ENCODE peak calls at places on chromosomes 5 and 9, in five cellular contexts. W, O, F, R and T are unnamed samples.

GRCh38 chr9:15697459-15697858 is 144.6 kb downstream of the CCDC171 start:
- DNase-seq in W (no peak), F (no peak), O (peak), R (no peak), T (peak)

GRCh38 chr9:1462626-1463308 is 412.6 kb downstream of the DMRT2 start:
- DNase-seq in F (no peak), O (no peak), R (no peak), W (no peak), T (no peak)

GRCh38 chr5:111627862-111628261 is 115.5 kb upstream of the STARD4 start:
- DNase-seq in O (no peak), R (no peak), F (no peak), W (no peak), T (no peak)

GRCh38 chr5:131462479-131462878 is 172.6 kb downstream of the RAPGEF6 start:
- DNase-seq in R (no peak), W (no peak), O (no peak), F (no peak), T (no peak)

GRCh38 chr5:1437452-1437851 is 7.8 kb downstream of the SLC6A3 start:
- DNase-seq in R (peak), W (peak), O (peak), F (no peak), T (no peak)

GRCh38 chr5:42994285-42995151 is 45.6 kb downstream of the ANXA2R start:
- DNase-seq in W (peak), F (peak), R (no peak), O (peak), T (peak)

GRCh38 chr9:136981588-136982231 is 1.1 kb upstream of the LCNL1 start:
- DNase-seq in O (no peak), W (no peak), F (no peak), R (no peak), T (no peak)

GRCh38 chr5:148838357-148838756 is 11.9 kb downstream of the ADRB2 start:
- DNase-seq in R (no peak), O (no peak), F (no peak), W (no peak), T (no peak)

GRCh38 chr5:109718632-109719031 is 28.9 kb downstream of the MAN2A1 start:
- DNase-seq in O (no peak), R (no peak), F (no peak), W (no peak), T (no peak)
- H2BK12ac ChIP-seq in O (no peak), R (no peak), F (no peak), W (no peak), T (no peak)

GRCh38 chr9:112332272-112332671 is 1.1 kb downstream of the PTBP3 start:
- DNase-seq in W (no peak), O (peak), R (no peak), F (no peak), T (no peak)

GRCh38 chr9:112331676-112331955 is 1.8 kb downstream of the PTBP3 start:
- DNase-seq in F (no peak), O (peak), R (no peak), W (no peak), T (no peak)

GRCh38 chr9:112332977-112333638 is at the start of gene PTBP3:
- DNase-seq in W (peak), R (no peak), F (peak), O (peak), T (peak)

GRCh38 chr9:112333639-112334318 is 360 bp upstream of the PTBP3 start:
- DNase-seq in R (peak), O (peak), W (peak), F (peak), T (peak)

GRCh38 chr9:112332674-112332976 is 794 bp downstream of the PTBP3 start:
- DNase-seq in F (no peak), R (no peak), W (no peak), O (no peak), T (no peak)
- H2AK5ac ChIP-seq in F (no peak), R (no peak), W (no peak), O (no peak), T (peak)

DNA sequence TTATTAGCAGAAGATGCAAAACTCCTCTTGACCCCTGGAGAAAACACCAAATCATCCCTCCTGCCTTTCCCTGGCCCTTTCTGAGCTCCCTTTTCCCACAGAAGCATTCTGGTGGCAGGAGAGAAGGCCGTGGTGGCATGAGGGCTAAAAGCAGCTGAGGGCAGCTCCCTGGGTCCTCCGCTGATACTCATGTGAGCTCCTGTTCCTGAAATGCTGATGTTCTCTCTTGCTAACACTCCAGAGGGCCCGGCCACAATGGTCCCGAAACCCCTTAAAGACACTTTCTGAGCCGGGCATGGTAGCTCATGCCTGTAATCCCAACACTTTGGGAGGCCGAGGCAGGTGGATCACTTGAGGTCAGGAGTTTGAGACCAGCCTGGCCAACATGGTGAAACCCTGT is 183.1 kb downstream of the HSPA4 start:
- DNase-seq in O (no peak), W (no peak), F (no peak), R (no peak), T (no peak)
- H2BK12ac ChIP-seq in O (no peak), W (no peak), F (no peak), R (no peak), T (no peak)

GRCh38 chr9:8391566-8391965 is 592.0 kb upstream of the DMAC1 start:
- DNase-seq in R (no peak), W (no peak), F (no peak), O (no peak), T (no peak)
- H2AK5ac ChIP-seq in R (no peak), W (no peak), F (no peak), O (no peak), T (no peak)

DNA sequence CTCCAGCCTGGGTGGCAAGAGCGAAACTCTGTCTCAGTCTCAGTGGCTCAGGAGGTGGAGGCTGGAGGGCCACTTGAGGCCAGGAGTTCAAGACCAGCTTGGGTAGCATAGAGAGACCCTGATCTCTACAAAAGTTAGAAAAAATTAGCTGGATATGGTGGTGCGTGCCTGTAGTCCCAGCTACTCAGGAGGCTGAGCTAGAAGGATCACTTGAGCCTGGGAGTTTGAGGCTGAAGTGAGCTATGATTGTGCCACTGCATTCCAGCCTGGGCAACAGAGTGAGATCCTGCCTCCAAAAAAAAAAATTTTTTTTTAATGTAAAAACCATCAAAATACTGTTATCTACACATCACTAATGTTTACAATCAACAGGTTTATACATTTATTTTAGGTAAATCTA is 24.6 kb downstream of the DENND4C start:
- DNase-seq in O (no peak), F (no peak), W (no peak), R (no peak), T (no peak)
- H2BK12ac ChIP-seq in O (no peak), F (no peak), W (no peak), R (no peak), T (no peak)

GRCh38 chr5:78693339-78693738 is 44.8 kb upstream of the LHFPL2 start:
- DNase-seq in W (no peak), R (no peak), F (no peak), O (no peak), T (no peak)

GRCh38 chr5:78691073-78691960 is 42.7 kb upstream of the LHFPL2 start:
- DNase-seq in O (no peak), W (no peak), R (no peak), F (no peak), T (no peak)

GRCh38 chr5:78689893-78690592 is 41.5 kb upstream of the LHFPL2 start:
- DNase-seq in R (no peak), F (no peak), W (no peak), O (no peak), T (no peak)

DNA sequence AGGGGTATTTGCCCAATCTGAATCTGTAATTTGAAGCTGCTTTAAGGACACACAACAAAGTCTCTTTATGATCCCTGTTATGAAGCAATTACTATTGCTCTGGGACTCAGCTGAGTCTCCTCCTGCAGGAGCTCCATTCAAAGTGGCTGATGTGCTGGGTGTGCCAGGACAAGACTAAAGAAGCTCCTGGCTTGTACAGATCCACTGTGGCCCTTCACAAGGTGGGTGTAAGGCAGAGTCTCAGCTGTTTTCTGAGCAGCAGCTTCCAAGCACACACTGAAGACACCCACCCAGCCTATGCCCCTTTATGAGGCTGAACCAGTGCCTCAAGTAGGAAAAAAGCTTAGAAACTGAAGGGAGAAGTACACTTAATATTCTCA is 42.0 kb upstream of the LHFPL2 start:
- DNase-seq in O (no peak), W (no peak), R (no peak), F (no peak), T (no peak)
- H2AK5ac ChIP-seq in O (no peak), W (no peak), R (no peak), F (no peak), T (no peak)

GRCh38 chr5:136213919-136214493 is 21.0 kb upstream of the SMIM32 start:
- DNase-seq in O (no peak), F (no peak), W (no peak), R (no peak), T (no peak)
- H2BK12ac ChIP-seq in O (no peak), F (no peak), W (no peak), R (no peak), T (no peak)

DNA sequence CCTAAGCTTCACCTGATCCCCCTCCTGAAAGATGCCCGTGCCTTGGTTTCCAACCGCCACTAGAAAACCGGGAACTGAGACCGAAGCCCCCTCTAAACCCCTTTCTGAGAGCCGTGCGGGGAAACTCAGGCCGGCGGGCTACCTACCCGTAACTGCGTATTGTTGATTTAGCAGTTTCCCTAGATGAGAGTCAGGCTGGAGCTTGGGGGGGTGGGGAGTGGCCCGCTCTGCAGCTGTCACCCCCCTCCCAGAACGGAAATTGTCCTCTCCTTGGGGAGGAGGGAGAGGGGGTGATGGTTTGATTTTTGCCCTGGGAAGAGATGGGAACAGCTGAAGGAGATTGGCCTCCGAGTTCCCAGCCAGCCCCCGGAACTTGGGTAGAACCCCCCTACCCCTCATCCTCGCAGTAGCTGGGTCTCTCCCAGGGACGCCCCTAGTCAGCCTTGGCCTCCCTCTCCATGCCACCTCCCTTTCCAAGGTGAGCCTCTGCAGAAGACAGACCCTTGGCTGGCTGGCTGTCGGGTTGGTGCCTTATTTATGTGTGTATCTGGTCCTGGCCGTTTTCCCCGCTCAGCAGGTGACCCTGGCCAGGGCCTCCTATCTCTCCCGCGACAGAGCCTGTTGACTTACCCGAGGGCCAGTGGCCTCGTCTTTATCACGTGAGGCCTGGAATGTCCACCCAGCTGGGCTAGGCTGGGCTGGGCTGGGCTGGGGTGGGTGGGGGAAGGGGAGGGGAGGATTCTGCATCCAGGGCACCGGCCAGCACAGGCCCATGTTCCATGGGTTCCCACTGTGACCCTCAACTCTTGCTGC is 2.7 kb downstream of the CXXC5 start:
- DNase-seq in R (no peak), W (peak), F (no peak), O (peak), T (no peak)
- H2AK5ac ChIP-seq in R (no peak), W (no peak), F (peak), O (peak), T (peak)

GRCh38 chr9:35395076-35395675 is 94.7 kb upstream of the RUSC2 start:
- DNase-seq in O (no peak), W (no peak), F (no peak), R (no peak), T (no peak)
- H2BK12ac ChIP-seq in O (no peak), W (no peak), F (no peak), R (no peak), T (no peak)